ENCODE peak calls at places on chromosome 4, in ten cellular contexts. H, N, B, R, P, Y, O, Z, E and A are unnamed samples.

GRCh38 chr4:24657768-24658617 is 73.6 kb upstream of the DHX15 start:
- DNase-seq in H (peak), N (peak), B (peak), R (peak), P (no peak), Y (peak), O (no peak), Z (no peak), E (no peak), A (peak)

GRCh38 chr4:3285558-3286334 is 7.1 kb upstream of the RGS12 start:
- DNase-seq in H (no peak), N (peak), B (peak), R (peak), P (no peak), Y (peak), O (no peak), Z (no peak), E (no peak), A (no peak)

GRCh38 chr4:100177126-100177525 is 13.1 kb downstream of the DDIT4L start:
- DNase-seq in H (no peak), N (no peak), B (no peak), R (no peak), P (no peak), Y (no peak), O (no peak), Z (no peak), E (no peak), A (no peak)

GRCh38 chr4:159515314-159516025 is 412.6 kb downstream of the RAPGEF2 start:
- DNase-seq in H (no peak), N (no peak), B (no peak), R (no peak), P (no peak), Y (no peak), O (no peak), Z (no peak), E (no peak), A (no peak)

GRCh38 chr4:55611358-55612059 is 19.5 kb upstream of the PDCL2 start:
- DNase-seq in H (no peak), N (no peak), B (no peak), R (no peak), P (no peak), Y (peak), O (no peak), Z (no peak), E (no peak), A (no peak)

GRCh38 chr4:48968814-48969213 is 17.3 kb upstream of the CWH43 start:
- DNase-seq in H (no peak), N (no peak), B (peak), R (no peak), P (no peak), Y (peak), O (no peak), Z (no peak), E (no peak), A (no peak)

GRCh38 chr4:73816814-73817213 is 19.7 kb upstream of the CXCL6 start:
- DNase-seq in H (no peak), N (peak), B (peak), R (no peak), P (no peak), Y (peak), O (no peak), Z (no peak), E (no peak), A (no peak)

GRCh38 chr4:6324999-6325790 is 55.5 kb downstream of the WFS1 start:
- DNase-seq in H (no peak), N (no peak), B (peak), R (peak), P (no peak), Y (peak), O (no peak), Z (no peak), E (peak), A (peak)

GRCh38 chr4:83152771-83153170 is 38.2 kb upstream of the PLAC8 start:
- DNase-seq in H (no peak), N (no peak), B (no peak), R (no peak), P (no peak), Y (no peak), O (no peak), Z (no peak), E (no peak), A (peak)

GRCh38 chr4:38078590-38079381 is 118.6 kb downstream of the PTTG2 start:
- DNase-seq in H (no peak), N (no peak), B (peak), R (peak), P (no peak), Y (peak), O (no peak), Z (no peak), E (no peak), A (peak)

GRCh38 chr4:122224348-122224747 is 72.2 kb downstream of the BLTP1 start:
- DNase-seq in H (no peak), N (no peak), B (peak), R (peak), P (no peak), Y (peak), O (peak), Z (peak), E (no peak), A (peak)

GRCh38 chr4:135144498-135144897 is 942.9 kb upstream of the PABPC4L start:
- DNase-seq in H (no peak), N (no peak), B (no peak), R (no peak), P (no peak), Y (no peak), O (no peak), Z (no peak), E (no peak), A (no peak)

GRCh38 chr4:150297861-150298474 is 219.7 kb downstream of the DCLK2 start:
- DNase-seq in H (no peak), N (no peak), B (peak), R (peak), P (no peak), Y (peak), O (peak), Z (peak), E (peak), A (peak)

GRCh38 chr4:76188149-76188548 is 25.5 kb downstream of the SCARB2 start:
- DNase-seq in H (no peak), N (no peak), B (no peak), R (no peak), P (no peak), Y (no peak), O (no peak), Z (no peak), E (no peak), A (no peak)

GRCh38 chr4:2047031-2047660 is 12.0 kb upstream of the NAT8L start:
- DNase-seq in H (no peak), N (no peak), B (no peak), R (no peak), P (no peak), Y (no peak), O (no peak), Z (no peak), E (no peak), A (peak)

GRCh38 chr4:87077834-87078585 is 142.4 kb downstream of the KLHL8 start:
- DNase-seq in H (no peak), N (no peak), B (no peak), R (no peak), P (no peak), Y (no peak), O (no peak), Z (no peak), E (no peak), A (no peak)

GRCh38 chr4:78059524-78059889 is 2.4 kb downstream of the FRAS1 start:
- DNase-seq in H (peak), N (no peak), B (peak), R (peak), P (no peak), Y (peak), O (no peak), Z (peak), E (peak), A (peak)

GRCh38 chr4:25842229-25842840 is 20.5 kb downstream of the SEL1L3 start:
- DNase-seq in H (peak), N (no peak), B (no peak), R (no peak), P (no peak), Y (no peak), O (no peak), Z (no peak), E (no peak), A (peak)

GRCh38 chr4:111778543-111778942 is 366.7 kb upstream of the FAM241A start:
- DNase-seq in H (no peak), N (peak), B (no peak), R (no peak), P (no peak), Y (peak), O (no peak), Z (no peak), E (no peak), A (peak)

GRCh38 chr4:154416183-154416543 is 75.4 kb downstream of the DCHS2 start:
- DNase-seq in H (no peak), N (no peak), B (no peak), R (peak), P (no peak), Y (no peak), O (no peak), Z (peak), E (peak), A (peak)

GRCh38 chr4:84381759-84382158 is 117.3 kb downstream of the NKX6-1 start:
- DNase-seq in H (no peak), N (no peak), B (no peak), R (no peak), P (no peak), Y (no peak), O (no peak), Z (no peak), E (no peak), A (no peak)

GRCh38 chr4:171785392-171785791 is 27.8 kb upstream of the GALNTL6 start:
- DNase-seq in H (no peak), N (no peak), B (no peak), R (no peak), P (no peak), Y (no peak), O (no peak), Z (no peak), E (no peak), A (peak)

GRCh38 chr4:6019316-6020263 is 1.4 kb upstream of the C4orf50 start:
- DNase-seq in H (peak), N (no peak), B (peak), R (peak), P (no peak), Y (peak), O (peak), Z (peak), E (no peak), A (peak)

GRCh38 chr4:15653864-15654391 is 1.2 kb downstream of the FBXL5 start:
- DNase-seq in H (peak), N (no peak), B (peak), R (no peak), P (no peak), Y (peak), O (no peak), Z (peak), E (no peak), A (peak)

GRCh38 chr4:20698382-20698781 is 1.9 kb upstream of the PACRGL start:
- DNase-seq in H (no peak), N (no peak), B (no peak), R (no peak), P (no peak), Y (peak), O (no peak), Z (no peak), E (no peak), A (no peak)

GRCh38 chr4:157217708-157218107 is 2.8 kb upstream of the GRIA2 start:
- DNase-seq in H (no peak), N (no peak), B (peak), R (no peak), P (no peak), Y (peak), O (no peak), Z (no peak), E (no peak), A (peak)